ENCODE peak calls at places on chromosomes 11 and 22, in five cellular contexts. One of them, this sample, is unnamed.

GRCh38 chr22:44782286-44782830 is 30.0 kb downstream of the ARHGAP8 start:
- DNase-seq in NB4: no peak
- DNase-seq in right lobe of liver: no peak
- DNase-seq in NCI-H2171 treated with DMSO at 0.1 percent for 48 hours: peak; percentile 70
- DNase-seq in WERI-Rb-1: no peak
- DNase-seq in this sample: peak; percentile 36

GRCh38 chr11:64449381-64450167 is 90.6 kb downstream of the RPS6KA4 start:
- DNase-seq in NCI-H2171 treated with DMSO at 0.1 percent for 48 hours: peak; percentile 94
- DNase-seq in NB4: peak; percentile 84
- DNase-seq in WERI-Rb-1: peak; percentile 91
- DNase-seq in right lobe of liver: peak; percentile 63
- DNase-seq in this sample: peak; percentile 89

GRCh38 chr11:15590131-15590530 is 475.4 kb downstream of the INSC start:
- DNase-seq in WERI-Rb-1: no peak
- DNase-seq in right lobe of liver: no peak
- DNase-seq in NB4: no peak
- DNase-seq in NCI-H2171 treated with DMSO at 0.1 percent for 48 hours: no peak
- DNase-seq in this sample: no peak

GRCh38 chr11:65790104-65790901 is 3.4 kb downstream of the OVOL1 start:
- DNase-seq in WERI-Rb-1: peak; percentile 33
- DNase-seq in NB4: no peak
- DNase-seq in NCI-H2171 treated with DMSO at 0.1 percent for 48 hours: no peak
- DNase-seq in right lobe of liver: no peak
- DNase-seq in this sample: no peak

GRCh38 chr11:132177106-132177505 is 806.7 kb downstream of the NTM start:
- DNase-seq in NB4: peak; percentile 41
- DNase-seq in right lobe of liver: no peak
- DNase-seq in NCI-H2171 treated with DMSO at 0.1 percent for 48 hours: no peak
- DNase-seq in WERI-Rb-1: no peak
- DNase-seq in this sample: no peak

GRCh38 chr11:112632866-112633505 is 328.2 kb upstream of the NCAM1 start:
- DNase-seq in right lobe of liver: no peak
- DNase-seq in WERI-Rb-1: no peak
- DNase-seq in NB4: no peak
- DNase-seq in NCI-H2171 treated with DMSO at 0.1 percent for 48 hours: no peak
- DNase-seq in this sample: no peak

GRCh38 chr11:103731681-103732080 is 304.8 kb upstream of the DDI1 start:
- DNase-seq in right lobe of liver: no peak
- DNase-seq in WERI-Rb-1: no peak
- DNase-seq in NCI-H2171 treated with DMSO at 0.1 percent for 48 hours: no peak
- DNase-seq in NB4: no peak
- DNase-seq in this sample: peak; percentile 20

GRCh38 chr22:24973867-24974266 is 21.4 kb downstream of the KIAA1671 start:
- DNase-seq in WERI-Rb-1: no peak
- DNase-seq in NB4: no peak
- DNase-seq in right lobe of liver: peak; percentile 74
- DNase-seq in NCI-H2171 treated with DMSO at 0.1 percent for 48 hours: no peak
- DNase-seq in this sample: no peak

GRCh38 chr22:36339171-36340065 is 48.3 kb downstream of the MYH9 start:
- DNase-seq in NB4: no peak
- DNase-seq in NCI-H2171 treated with DMSO at 0.1 percent for 48 hours: peak; percentile 16
- DNase-seq in WERI-Rb-1: no peak
- DNase-seq in right lobe of liver: no peak
- DNase-seq in this sample: no peak

GRCh38 chr22:43210631-43211515 is 23.9 kb upstream of the TTLL12 start:
- DNase-seq in WERI-Rb-1: no peak
- DNase-seq in right lobe of liver: no peak
- DNase-seq in NCI-H2171 treated with DMSO at 0.1 percent for 48 hours: no peak
- DNase-seq in NB4: no peak
- DNase-seq in this sample: no peak

GRCh38 chr11:33545941-33546340 is 154.7 kb downstream of the C11orf91 start:
- DNase-seq in right lobe of liver: no peak
- DNase-seq in NCI-H2171 treated with DMSO at 0.1 percent for 48 hours: no peak
- DNase-seq in NB4: no peak
- DNase-seq in WERI-Rb-1: no peak
- DNase-seq in this sample: no peak

GRCh38 chr22:19998991-19999820 is 17.4 kb downstream of the ARVCF start:
- DNase-seq in NCI-H2171 treated with DMSO at 0.1 percent for 48 hours: no peak
- DNase-seq in NB4: no peak
- DNase-seq in right lobe of liver: peak; percentile 77
- DNase-seq in WERI-Rb-1: peak; percentile 93
- DNase-seq in this sample: peak; percentile 18

GRCh38 chr11:95121687-95122086 is 32.0 kb downstream of the ENDOD1 start:
- DNase-seq in right lobe of liver: no peak
- DNase-seq in NCI-H2171 treated with DMSO at 0.1 percent for 48 hours: peak; percentile 64
- DNase-seq in NB4: no peak
- DNase-seq in WERI-Rb-1: peak; percentile 18
- DNase-seq in this sample: peak; percentile 26

GRCh38 chr11:95092549-95093324 is 3.1 kb downstream of the ENDOD1 start:
- DNase-seq in NB4: peak; percentile 32
- DNase-seq in NCI-H2171 treated with DMSO at 0.1 percent for 48 hours: no peak
- DNase-seq in WERI-Rb-1: no peak
- DNase-seq in right lobe of liver: no peak
- DNase-seq in this sample: peak; percentile 13

GRCh38 chr11:134244593-134244992 is 8.6 kb downstream of the THYN1 start:
- DNase-seq in NCI-H2171 treated with DMSO at 0.1 percent for 48 hours: no peak
- DNase-seq in NB4: peak; percentile 46
- DNase-seq in WERI-Rb-1: no peak
- DNase-seq in right lobe of liver: no peak
- DNase-seq in this sample: no peak

GRCh38 chr11:134231958-134232674 is 7.6 kb downstream of the VPS26B start:
- DNase-seq in WERI-Rb-1: no peak
- DNase-seq in NB4: no peak
- DNase-seq in right lobe of liver: no peak
- DNase-seq in NCI-H2171 treated with DMSO at 0.1 percent for 48 hours: no peak
- DNase-seq in this sample: no peak

GRCh38 chr11:78768345-78768744 is 193.7 kb upstream of the NARS2 start:
- DNase-seq in right lobe of liver: no peak
- DNase-seq in NB4: no peak
- DNase-seq in WERI-Rb-1: no peak
- DNase-seq in NCI-H2171 treated with DMSO at 0.1 percent for 48 hours: no peak
- DNase-seq in this sample: no peak

GRCh38 chr11:35617687-35618496 is at the start of gene FJX1:
- DNase-seq in WERI-Rb-1: peak; percentile 75
- DNase-seq in NCI-H2171 treated with DMSO at 0.1 percent for 48 hours: peak; percentile 77
- DNase-seq in NB4: peak; percentile 20
- DNase-seq in right lobe of liver: peak; percentile 49
- DNase-seq in this sample: peak; percentile 91

GRCh38 chr11:109236696-109237095 is 185.3 kb upstream of the C11orf87 start:
- DNase-seq in WERI-Rb-1: no peak
- DNase-seq in NCI-H2171 treated with DMSO at 0.1 percent for 48 hours: no peak
- DNase-seq in right lobe of liver: no peak
- DNase-seq in NB4: no peak
- DNase-seq in this sample: no peak

GRCh38 chr11:78514922-78515502 is 59.7 kb downstream of the NARS2 start:
- DNase-seq in WERI-Rb-1: no peak
- DNase-seq in NCI-H2171 treated with DMSO at 0.1 percent for 48 hours: no peak
- DNase-seq in NB4: no peak
- DNase-seq in right lobe of liver: no peak
- DNase-seq in this sample: no peak

GRCh38 chr11:61683961-61684869 is 4.0 kb downstream of the DAGLA start:
- DNase-seq in NB4: peak; percentile 46
- DNase-seq in right lobe of liver: no peak
- DNase-seq in WERI-Rb-1: no peak
- DNase-seq in NCI-H2171 treated with DMSO at 0.1 percent for 48 hours: no peak
- DNase-seq in this sample: no peak

GRCh38 chr11:70650075-70650909 is 252.0 kb downstream of the CTTN start:
- DNase-seq in WERI-Rb-1: no peak
- DNase-seq in NB4: peak; percentile 80
- DNase-seq in right lobe of liver: peak; percentile 63
- DNase-seq in NCI-H2171 treated with DMSO at 0.1 percent for 48 hours: no peak
- DNase-seq in this sample: no peak

GRCh38 chr11:844693-845644 is 2.3 kb downstream of the TSPAN4 start:
- DNase-seq in right lobe of liver: peak; percentile 88
- DNase-seq in WERI-Rb-1: peak; percentile 67
- DNase-seq in NB4: peak; percentile 65
- DNase-seq in NCI-H2171 treated with DMSO at 0.1 percent for 48 hours: no peak
- DNase-seq in this sample: peak; percentile 28

GRCh38 chr22:27554106-27554814 is 247.3 kb downstream of the MN1 start:
- DNase-seq in NCI-H2171 treated with DMSO at 0.1 percent for 48 hours: no peak
- DNase-seq in WERI-Rb-1: no peak
- DNase-seq in NB4: peak; percentile 25
- DNase-seq in right lobe of liver: no peak
- DNase-seq in this sample: peak; percentile 8

GRCh38 chr11:48172818-48173609 is 43.6 kb upstream of the OR4B1 start:
- DNase-seq in right lobe of liver: peak; percentile 63
- DNase-seq in WERI-Rb-1: peak; percentile 72
- DNase-seq in NB4: peak; percentile 63
- DNase-seq in NCI-H2171 treated with DMSO at 0.1 percent for 48 hours: peak; percentile 65
- DNase-seq in this sample: peak; percentile 72

GRCh38 chr11:73154178-73154577 is 12.1 kb upstream of the FCHSD2 start:
- DNase-seq in NB4: peak; percentile 99
- DNase-seq in NCI-H2171 treated with DMSO at 0.1 percent for 48 hours: no peak
- DNase-seq in right lobe of liver: no peak
- DNase-seq in WERI-Rb-1: no peak
- DNase-seq in this sample: no peak

GRCh38 chr11:19595499-19595839 is 117.2 kb upstream of the NAV2 start:
- DNase-seq in WERI-Rb-1: no peak
- DNase-seq in NB4: no peak
- DNase-seq in right lobe of liver: no peak
- DNase-seq in NCI-H2171 treated with DMSO at 0.1 percent for 48 hours: no peak
- DNase-seq in this sample: no peak

GRCh38 chr11:116055064-116055463 is 550.8 kb upstream of the CADM1 start:
- DNase-seq in right lobe of liver: no peak
- DNase-seq in WERI-Rb-1: peak; percentile 31
- DNase-seq in NCI-H2171 treated with DMSO at 0.1 percent for 48 hours: no peak
- DNase-seq in NB4: no peak
- DNase-seq in this sample: peak; percentile 63

GRCh38 chr22:23837911-23838685 is 708 bp downstream of the DERL3 start:
- DNase-seq in NB4: peak; percentile 83
- DNase-seq in WERI-Rb-1: no peak
- DNase-seq in right lobe of liver: no peak
- DNase-seq in NCI-H2171 treated with DMSO at 0.1 percent for 48 hours: no peak
- DNase-seq in this sample: no peak